ENCODE peak calls at places on chromosomes 7 and 10, in four cellular contexts. J is prostate gland, T is heart right ventricle, B is ovary. G is an unnamed sample. For H3K27me3, the result is how much of the 10 kb centered on the place peaks cover.

GRCh38 chr10:72334832-72335393 is 19.8 kb downstream of the DNAJB12 start:
- DNase-seq in T (peak), B (peak), J (peak), G (peak)

GRCh38 chr10:86657011-86657395 is 2.7 kb downstream of the OPN4 start:
- DNase-seq in J (no peak), T (no peak), B (no peak), G (peak)

GRCh38 chr7:30845426-30846135 is 66.1 kb upstream of the AQP1 start:
- DNase-seq in T (peak), J (no peak), B (peak), G (peak)

GRCh38 chr7:92246363-92247101 is 758 bp downstream of the ANKIB1 start:
- DNase-seq in J (peak), T (no peak), B (peak), G (peak)

GRCh38 chr7:93861325-93861949 is 29.1 kb downstream of the TFPI2 start:
- DNase-seq in T (no peak), B (no peak), J (no peak), G (no peak)

GRCh38 chr7:15764986-15765385 is 78.5 kb upstream of the MEOX2 start:
- DNase-seq in J (no peak), T (peak), B (no peak), G (no peak)

GRCh38 chr7:31687024-31687423 is at the start of gene PPP1R17:
- DNase-seq in B (no peak), J (no peak), T (peak), G (peak)

GRCh38 chr7:22979861-22980260 is 34.1 kb downstream of the HYCC1 start:
- DNase-seq in T (no peak), B (no peak), J (no peak), G (no peak)

DNA sequence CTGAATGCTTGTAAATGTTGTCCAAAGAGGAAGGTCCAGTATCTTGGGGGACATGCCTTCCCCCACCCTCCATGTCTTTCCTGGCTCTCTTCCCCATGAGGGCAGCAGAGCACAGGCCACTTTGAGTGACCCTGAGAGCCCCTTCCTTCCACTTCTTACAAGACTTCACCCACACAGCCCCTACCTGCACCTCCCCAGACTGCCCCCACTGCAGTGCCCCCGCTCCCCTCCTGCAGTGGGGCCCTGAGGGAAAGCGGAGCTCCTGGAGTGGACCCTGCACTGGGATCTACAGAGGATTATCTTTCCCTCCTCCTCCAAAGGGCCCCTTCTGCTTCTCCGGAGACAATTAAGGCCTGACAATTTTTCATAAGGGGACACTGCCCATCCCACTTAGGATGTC is 326.8 kb downstream of the TCERG1L start:
- DNase-seq in B (no peak), J (no peak), T (no peak), G (no peak)
- H3K27me3 ChIP-seq in B (under half), J (under half), T (under half), G (under half)

GRCh38 chr10:1044146-1044545 is 4.8 kb downstream of the IDI1 start:
- DNase-seq in T (no peak), J (no peak), B (no peak), G (no peak)

GRCh38 chr10:1044964-1045363 is 4.0 kb downstream of the IDI1 start:
- DNase-seq in B (no peak), T (no peak), J (no peak), G (no peak)

GRCh38 chr10:1047937-1048336 is 982 bp downstream of the IDI1 start:
- DNase-seq in T (no peak), B (no peak), J (no peak), G (no peak)

GRCh38 chr10:1043532-1043995 is 5.4 kb downstream of the IDI1 start:
- DNase-seq in T (peak), B (no peak), J (no peak), G (no peak)

GRCh38 chr10:1045415-1045814 is 3.5 kb downstream of the IDI1 start:
- DNase-seq in B (no peak), J (no peak), T (no peak), G (no peak)
- H3K27ac ChIP-seq in B (no peak), J (no peak), T (peak), G (no peak)

DNA sequence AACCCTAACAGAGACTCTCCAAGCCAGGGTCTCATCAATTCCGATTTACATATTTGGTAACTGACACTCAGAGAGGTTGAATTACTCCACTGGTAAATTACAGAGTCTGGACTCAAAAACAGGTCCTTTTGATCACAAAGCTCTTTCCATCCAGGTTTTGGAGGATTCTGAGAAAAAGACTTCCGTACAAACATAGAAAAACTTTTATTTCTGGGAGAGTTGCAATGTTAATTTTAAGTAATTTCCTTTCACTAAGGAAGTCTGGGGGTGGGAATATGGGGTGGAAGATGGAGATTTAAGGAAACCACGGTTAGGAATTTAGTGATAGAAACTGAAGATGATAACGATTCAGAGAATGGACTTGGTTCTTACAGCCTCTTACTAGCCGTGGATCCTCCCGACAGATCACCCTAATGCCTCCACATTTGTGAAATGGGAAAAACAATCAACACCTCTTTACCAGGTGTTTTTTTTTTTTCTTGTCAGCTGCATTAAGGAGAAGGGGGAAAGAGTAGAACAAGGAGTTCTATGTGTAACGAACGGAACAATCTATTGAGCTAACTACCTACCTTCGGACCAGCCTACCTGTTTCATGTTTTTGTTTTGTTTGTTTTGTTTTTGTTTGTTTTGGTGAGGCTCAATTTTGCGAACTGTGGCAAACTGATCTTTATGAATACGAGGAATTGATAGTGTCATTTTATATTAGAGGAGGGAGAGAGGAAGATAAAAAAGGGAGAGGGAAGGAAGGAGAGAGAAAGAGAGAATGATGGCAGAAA is 1.7 kb upstream of the RBM20 start:
- DNase-seq in J (no peak), T (no peak), B (no peak), G (no peak)
- H3K27me3 ChIP-seq in J (under half), T (half or more), B (under half), G (under half)

GRCh38 chr7:112371721-112372120 is 78.5 kb upstream of the IFRD1 start:
- DNase-seq in J (no peak), B (no peak), T (no peak), G (no peak)

GRCh38 chr7:112365551-112365950 is 84.7 kb upstream of the IFRD1 start:
- DNase-seq in J (no peak), T (no peak), B (no peak), G (no peak)

GRCh38 chr7:112366886-112367285 is 83.4 kb upstream of the IFRD1 start:
- DNase-seq in B (no peak), T (no peak), J (no peak), G (no peak)

GRCh38 chr7:112370436-112370835 is 79.8 kb upstream of the IFRD1 start:
- DNase-seq in B (no peak), J (no peak), T (no peak), G (no peak)
- H3K27ac ChIP-seq in B (no peak), J (no peak), T (no peak), G (no peak)

GRCh38 chr7:1237704-1238255 is 5.1 kb downstream of the UNCX start:
- DNase-seq in J (no peak), T (no peak), B (no peak), G (no peak)
- H3K27me3 ChIP-seq in J (half or more), T (half or more), B (under half), G (half or more)

GRCh38 chr7:28708033-28708451 is 250.1 kb downstream of the TRIL start:
- DNase-seq in T (no peak), B (no peak), J (no peak), G (no peak)
- H3K27ac ChIP-seq in T (no peak), B (no peak), J (no peak), G (peak)

GRCh38 chr10:17366705-17367104 is 87.7 kb downstream of the ST8SIA6 start:
- DNase-seq in J (no peak), B (no peak), T (no peak), G (no peak)
- H3K27me3 ChIP-seq in J (under half), B (under half), T (under half), G (under half)

GRCh38 chr7:42096681-42097637 is 140.1 kb downstream of the GLI3 start:
- DNase-seq in B (peak), J (no peak), T (peak), G (no peak)

GRCh38 chr7:42095791-42096190 is 141.2 kb downstream of the GLI3 start:
- DNase-seq in B (no peak), J (no peak), T (no peak), G (no peak)

GRCh38 chr7:42099076-42099836 is 137.8 kb downstream of the GLI3 start:
- DNase-seq in J (no peak), T (no peak), B (no peak), G (no peak)

GRCh38 chr7:42096262-42096661 is 140.7 kb downstream of the GLI3 start:
- DNase-seq in B (no peak), T (no peak), J (no peak), G (no peak)

DNA sequence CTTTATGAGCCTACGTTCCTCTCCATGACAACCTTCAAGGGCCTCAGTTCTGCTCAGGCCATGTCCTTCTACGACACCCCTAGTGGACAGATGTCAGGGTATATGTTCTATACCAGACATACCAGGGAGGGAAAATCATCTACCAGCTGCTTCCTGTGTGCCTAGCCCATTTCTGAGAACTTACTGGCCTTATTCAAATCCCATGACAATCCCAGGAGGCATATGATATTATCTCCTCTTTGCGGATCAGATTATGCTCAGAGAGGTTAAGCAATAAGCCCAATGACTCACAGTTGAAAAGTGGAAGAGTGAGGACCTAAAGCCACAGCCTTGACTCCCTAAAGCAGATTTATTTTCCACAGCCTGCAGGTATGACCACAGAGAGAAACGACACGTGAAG is 139.3 kb downstream of the GLI3 start:
- DNase-seq in T (no peak), B (no peak), J (no peak), G (no peak)
- H3K27ac ChIP-seq in T (no peak), B (no peak), J (no peak), G (no peak)